ENCODE peak calls at places on chromosomes 6 and 20, in four cellular contexts. U is lung, B is stomach, X is lower lobe of right lung. O is an unnamed sample. For H3K9me3, the result is how much of the 10 kb centered on the place peaks cover.

GRCh38 chr6:147546501-147547368 is 38.2 kb downstream of the SAMD5 start:
- DNase-seq in B (no peak), X (no peak), U (no peak), O (no peak)

GRCh38 chr20:49636447-49636846 is 68.5 kb upstream of the PTGIS start:
- DNase-seq in X (peak), U (peak), B (peak), O (no peak)

GRCh38 chr20:35311409-35311808 is 19.2 kb upstream of the FAM83C start:
- DNase-seq in U (no peak), B (no peak), X (no peak), O (no peak)

GRCh38 chr20:43322851-43323250 is 133.1 kb upstream of the PTPRT start:
- DNase-seq in U (no peak), X (no peak), B (no peak), O (no peak)

GRCh38 chr6:38262041-38262440 is 377.7 kb downstream of the BTBD9 start:
- DNase-seq in B (no peak), U (no peak), X (no peak), O (no peak)

GRCh38 chr6:98971303-98971702 is 23.6 kb upstream of the FBXL4 start:
- DNase-seq in U (no peak), B (no peak), X (no peak), O (no peak)

GRCh38 chr6:31193206-31193605 is 22.7 kb upstream of the POU5F1 start:
- DNase-seq in U (no peak), X (no peak), B (peak), O (no peak)

GRCh38 chr20:64105846-64106434 is 1.4 kb downstream of the NPBWR2 start:
- DNase-seq in B (no peak), X (peak), U (no peak), O (no peak)

GRCh38 chr6:139820191-139820590 is 445.7 kb upstream of the CITED2 start:
- DNase-seq in B (no peak), X (no peak), U (no peak), O (no peak)

GRCh38 chr20:6898928-6899327 is 131.4 kb downstream of the BMP2 start:
- DNase-seq in U (no peak), X (no peak), B (no peak), O (no peak)

GRCh38 chr20:650954-651353 is 2.0 kb downstream of the SRXN1 start:
- DNase-seq in U (no peak), X (no peak), B (no peak), O (no peak)

GRCh38 chr6:132286298-132287019 is 114.8 kb downstream of the MOXD1 start:
- DNase-seq in U (no peak), X (no peak), B (no peak), O (no peak)

GRCh38 chr20:58667975-58668374 is 16.9 kb downstream of the STX16 start:
- DNase-seq in X (no peak), U (no peak), B (no peak), O (no peak)

GRCh38 chr6:157840776-157841175 is 17.7 kb downstream of the SNX9 start:
- DNase-seq in X (no peak), B (no peak), U (no peak), O (no peak)

GRCh38 chr20:34566978-34567884 is 8.7 kb downstream of the MAP1LC3A start:
- DNase-seq in X (peak), B (no peak), U (peak), O (no peak)

GRCh38 chr20:31494131-31494530 is 19.0 kb downstream of the REM1 start:
- DNase-seq in U (no peak), B (no peak), X (no peak), O (no peak)

GRCh38 chr20:50663095-50663821 is 28.1 kb downstream of the RIPOR3 start:
- DNase-seq in U (peak), B (peak), X (no peak), O (no peak)

GRCh38 chr6:28980137-28980796 is 24.8 kb downstream of the ZNF311 start:
- DNase-seq in B (no peak), X (no peak), U (no peak), O (no peak)

GRCh38 chr6:161151660-161152526 is 122.0 kb downstream of the AGPAT4 start:
- DNase-seq in X (no peak), B (no peak), U (no peak), O (no peak)

GRCh38 chr6:164455835-164456234 is 853.6 kb downstream of the C6orf118 start:
- DNase-seq in U (no peak), X (no peak), B (no peak), O (no peak)

GRCh38 chr6:6654599-6655575 is 66.4 kb downstream of the LY86 start:
- DNase-seq in B (no peak), X (no peak), U (no peak), O (no peak)

GRCh38 chr6:1237636-1238035 is 74.3 kb upstream of the FOXQ1 start:
- DNase-seq in U (no peak), B (no peak), X (no peak), O (no peak)

GRCh38 chr6:139409026-139409425 is 34.6 kb upstream of the CITED2 start:
- DNase-seq in B (no peak), X (no peak), U (no peak), O (no peak)

GRCh38 chr6:5025911-5026819 is 22.3 kb upstream of the RPP40 start:
- DNase-seq in X (peak), B (peak), U (no peak), O (no peak)

GRCh38 chr20:1227121-1227582 is 1.3 kb downstream of the RAD21L1 start:
- DNase-seq in X (no peak), B (no peak), U (no peak), O (no peak)

GRCh38 chr20:59018817-59019216 is 412 bp upstream of the TUBB1 start:
- DNase-seq in U (peak), B (no peak), X (no peak), O (no peak)

GRCh38 chr6:143505537-143505936 is 6.0 kb downstream of the FUCA2 start:
- DNase-seq in X (no peak), B (no peak), U (no peak), O (no peak)

GRCh38 chr6:143504369-143504768 is 7.2 kb downstream of the FUCA2 start:
- DNase-seq in X (no peak), U (no peak), B (no peak), O (no peak)

GRCh38 chr6:143505111-143505510 is 6.4 kb downstream of the FUCA2 start:
- DNase-seq in U (no peak), X (no peak), B (no peak), O (no peak)

GRCh38 chr6:143498428-143498827 is 13.1 kb downstream of the FUCA2 start:
- DNase-seq in X (no peak), B (no peak), U (no peak), O (no peak)

GRCh38 chr6:143501851-143502250 is 9.7 kb downstream of the FUCA2 start:
- DNase-seq in U (no peak), B (no peak), X (no peak), O (no peak)
- TF ChIP-seq CTCF in U (no peak), B (no peak), X (no peak), O (no peak)

DNA sequence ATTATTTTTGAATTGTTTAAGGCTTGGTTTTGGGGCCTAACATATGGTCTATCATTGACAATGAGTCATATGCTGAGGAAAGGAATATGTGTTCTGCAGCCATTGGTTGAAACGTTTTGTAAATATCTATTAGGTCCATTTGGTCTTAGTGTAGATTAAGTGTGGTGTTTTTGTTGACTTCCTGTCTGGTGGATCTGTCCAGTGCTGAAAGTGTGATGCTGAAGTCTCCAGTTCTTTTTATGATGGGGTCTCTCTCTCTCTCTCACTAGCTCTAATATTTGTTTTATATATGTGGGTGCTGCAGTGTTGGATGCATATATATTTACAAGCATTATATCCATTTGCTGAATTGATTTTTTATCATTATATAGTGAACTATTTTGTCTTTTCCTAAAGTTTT is 727.2 kb downstream of the KHDRBS2 start:
- DNase-seq in B (no peak), X (no peak), U (no peak), O (no peak)
- H3K9me3 ChIP-seq in B (under half), X (under half), U (under half), O (under half)

GRCh38 chr6:34697544-34697836 is 923 bp upstream of the ILRUN start:
- DNase-seq in B (no peak), X (no peak), U (no peak), O (no peak)
- H3K4me3 ChIP-seq in B (peak), X (peak), U (no peak), O (peak)

DNA sequence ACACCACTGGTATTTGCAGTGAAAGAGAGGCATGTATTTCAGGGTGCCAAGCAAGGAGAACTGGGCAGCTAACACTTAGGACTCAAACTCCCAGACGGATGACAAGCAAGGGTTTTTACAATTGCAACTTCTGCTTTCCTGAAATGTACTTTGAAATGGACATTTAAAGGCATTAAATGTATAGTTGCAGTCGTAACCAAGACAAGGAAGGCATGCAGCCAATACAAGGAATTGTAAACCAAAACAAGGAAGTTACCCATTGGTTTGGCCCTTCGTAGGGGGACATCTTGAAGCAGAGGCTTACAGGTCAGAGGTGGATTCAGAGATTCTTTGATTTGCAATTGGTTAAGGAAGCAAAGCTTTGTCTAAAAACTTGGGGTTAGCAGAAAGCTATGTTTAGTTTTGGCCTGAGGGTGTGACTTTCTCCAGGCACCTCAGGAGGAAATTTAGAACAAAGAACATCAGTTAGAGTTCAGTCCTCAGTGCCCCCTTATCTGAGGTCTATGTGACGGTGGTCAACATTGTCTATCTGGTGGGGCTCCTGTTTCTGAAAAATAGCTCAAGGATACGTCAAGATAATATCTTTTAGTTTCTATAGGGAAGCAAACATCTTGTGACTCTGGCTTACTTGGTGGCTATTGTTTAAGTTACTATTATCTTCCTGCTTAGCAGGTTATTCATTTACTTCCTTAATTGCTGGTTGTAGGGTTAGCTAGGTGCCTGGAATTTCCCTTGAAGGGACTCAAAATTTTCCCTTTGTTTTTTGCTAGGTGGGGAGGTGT is 266.0 kb downstream of the CD83 start:
- DNase-seq in X (no peak), B (no peak), U (no peak), O (no peak)
- TF ChIP-seq CTCF in X (no peak), B (no peak), U (no peak), O (no peak)

DNA sequence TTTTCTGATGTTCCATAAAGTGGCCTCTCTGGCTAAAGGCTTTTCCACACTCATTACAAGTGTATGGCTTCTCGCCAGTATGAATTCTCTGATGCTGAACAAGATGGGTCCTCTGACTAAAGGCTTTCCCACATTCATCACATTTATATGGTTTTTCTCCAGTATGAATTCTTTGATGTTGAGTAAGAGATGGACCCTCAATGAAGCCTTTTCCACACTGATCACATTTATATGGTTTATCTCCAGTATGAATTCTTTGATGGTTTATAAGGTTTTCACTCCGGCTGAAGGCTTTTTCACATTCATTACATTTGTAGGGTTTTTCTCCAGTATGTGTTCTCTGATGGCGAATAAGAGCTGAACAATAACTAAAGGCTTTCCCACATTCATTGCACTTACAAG is 20.4 kb downstream of the ZNF184 start:
- DNase-seq in X (no peak), B (no peak), U (no peak), O (no peak)
- H3K9me3 ChIP-seq in X (half or more), B (half or more), U (under half), O (half or more)

GRCh38 chr6:47308223-47308567 is 1.5 kb downstream of the TNFRSF21 start:
- DNase-seq in X (no peak), B (no peak), U (no peak), O (no peak)

GRCh38 chr6:47306887-47307286 is 2.8 kb downstream of the TNFRSF21 start:
- DNase-seq in X (no peak), B (no peak), U (no peak), O (no peak)

GRCh38 chr6:47309326-47310130 is at the start of gene TNFRSF21:
- DNase-seq in B (peak), X (peak), U (peak), O (peak)

GRCh38 chr6:47308674-47309325 is 905 bp downstream of the TNFRSF21 start:
- DNase-seq in X (peak), U (no peak), B (peak), O (no peak)

DNA sequence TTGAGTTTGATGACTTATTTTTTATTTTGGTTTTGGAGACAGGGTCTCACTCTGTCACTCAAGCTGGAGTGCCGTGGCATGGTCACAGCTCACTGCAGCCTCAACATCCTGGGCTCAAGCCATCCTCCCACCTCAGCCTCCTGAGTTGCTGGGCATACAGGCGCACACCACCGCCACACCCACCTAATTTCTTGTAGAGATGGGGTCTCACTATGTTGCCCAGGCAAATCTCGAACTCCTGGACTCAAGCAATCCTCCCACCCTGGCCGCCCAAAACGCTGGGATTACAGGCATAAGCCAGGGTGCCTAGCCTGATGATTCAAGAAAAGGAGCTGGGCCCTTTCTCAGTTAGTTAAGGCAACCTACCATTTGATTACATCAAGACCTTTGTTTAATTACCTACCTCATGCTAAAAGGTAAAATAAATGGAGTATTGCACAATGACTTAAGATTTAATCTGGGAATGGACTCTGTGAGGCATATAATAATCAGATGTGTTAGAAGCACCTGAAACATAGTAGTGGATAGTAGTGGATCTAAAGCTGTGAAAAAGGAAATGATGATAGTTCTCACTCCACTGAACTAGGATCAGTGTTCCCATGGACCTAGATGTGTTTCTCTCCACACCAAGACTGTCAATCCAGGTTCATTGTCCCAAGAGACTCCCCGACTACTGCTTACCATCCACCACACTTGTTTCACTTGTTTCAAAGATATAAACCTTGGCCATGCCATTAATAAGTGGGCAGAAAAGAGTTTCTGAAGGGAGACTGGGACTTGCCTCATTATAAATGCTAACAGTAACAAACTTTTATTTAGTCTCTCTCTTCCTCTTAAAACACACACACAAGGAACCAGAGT is 2.1 kb downstream of the TNFRSF21 start:
- DNase-seq in B (no peak), X (no peak), U (no peak), O (no peak)
- H3K4me3 ChIP-seq in B (peak), X (peak), U (peak), O (peak)

O was measured in esophagus squamous epithelium.